ENCODE peak calls at places on chromosomes 16 and 17, in ten cellular contexts. R is ascending aorta; N is NCI-H1092 treated with DMSO at 0.1 percent for 48 hours; S is kidney glomerular epithelial cell; Z is tibial artery; O is Ammon's horn; U is GM04504; Y is aorta; T is NCI-H1436; V is stimulated activated CD4-positive, alpha-beta T cell treated with anti-CD3 and anti-CD28 coated beads, Interleukin-2, amount 100 ng/mL, for 48 hours. W is an unnamed sample.

GRCh38 chr16:58651965-58652348 is 22.3 kb upstream of the CNOT1 start:
- DNase-seq in R (no peak), N (no peak), S (no peak), Z (no peak), O (no peak), U (no peak), Y (no peak), T (no peak), V (no peak), W (no peak)

GRCh38 chr17:888998-889401 is 90.6 kb downstream of the NXN start:
- DNase-seq in R (no peak), N (no peak), S (no peak), Z (no peak), O (no peak), U (no peak), Y (no peak), T (no peak), V (no peak), W (no peak)

GRCh38 chr17:80838381-80839345 is 153.0 kb upstream of the CHMP6 start:
- DNase-seq in R (no peak), N (peak), S (no peak), Z (no peak), O (no peak), U (no peak), Y (peak), T (no peak), V (no peak), W (no peak)

GRCh38 chr16:67247698-67248400 is 568 bp upstream of the FHOD1 start:
- DNase-seq in R (no peak), N (no peak), S (no peak), Z (peak), O (no peak), U (no peak), Y (no peak), T (no peak), V (no peak), W (no peak)

GRCh38 chr17:68709461-68709860 is 108.3 kb upstream of the FAM20A start:
- DNase-seq in R (no peak), N (no peak), S (no peak), Z (no peak), O (no peak), U (no peak), Y (no peak), T (no peak), V (no peak), W (no peak)

GRCh38 chr17:40358323-40359038 is 6.1 kb downstream of the GJD3 start:
- DNase-seq in R (peak), N (peak), S (peak), Z (peak), O (peak), U (peak), Y (peak), T (peak), V (peak), W (peak)

GRCh38 chr17:4587195-4587594 is 2.9 kb downstream of the SMTNL2 start:
- DNase-seq in R (no peak), N (no peak), S (no peak), Z (no peak), O (no peak), U (no peak), Y (no peak), T (no peak), V (no peak), W (no peak)

GRCh38 chr17:45784583-45785372 is 658 bp downstream of the CRHR1 start:
- DNase-seq in R (no peak), N (peak), S (no peak), Z (no peak), O (peak), U (no peak), Y (peak), T (peak), V (peak), W (no peak)

GRCh38 chr17:49218941-49219913 is 8.7 kb downstream of the ABI3 start:
- DNase-seq in R (no peak), N (no peak), S (no peak), Z (no peak), O (no peak), U (no peak), Y (peak), T (no peak), V (no peak), W (no peak)

GRCh38 chr16:70402916-70403659 is 35.8 kb downstream of the ST3GAL2 start:
- DNase-seq in R (no peak), N (no peak), S (no peak), Z (no peak), O (no peak), U (no peak), Y (no peak), T (no peak), V (no peak), W (peak)

GRCh38 chr16:81821422-81822128 is 42.5 kb downstream of the PLCG2 start:
- DNase-seq in R (no peak), N (no peak), S (peak), Z (no peak), O (no peak), U (no peak), Y (no peak), T (no peak), V (no peak), W (no peak)

GRCh38 chr17:33220031-33220430 is 73.1 kb downstream of the ASIC2 start:
- DNase-seq in R (no peak), N (no peak), S (no peak), Z (no peak), O (no peak), U (no peak), Y (no peak), T (no peak), V (no peak), W (peak)

GRCh38 chr17:51853857-51854256 is 304.7 kb downstream of the CA10 start:
- DNase-seq in R (no peak), N (peak), S (no peak), Z (no peak), O (no peak), U (no peak), Y (no peak), T (no peak), V (no peak), W (no peak)

GRCh38 chr17:40490289-40490853 is 11.1 kb downstream of the TNS4 start:
- DNase-seq in R (no peak), N (no peak), S (peak), Z (peak), O (peak), U (no peak), Y (no peak), T (peak), V (no peak), W (peak)

GRCh38 chr16:30894540-30895368 is 877 bp upstream of the BCL7C start:
- DNase-seq in R (no peak), N (no peak), S (no peak), Z (no peak), O (no peak), U (no peak), Y (no peak), T (no peak), V (no peak), W (no peak)

GRCh38 chr17:40779181-40779909 is 3.0 kb downstream of the KRT27 start:
- DNase-seq in R (no peak), N (peak), S (no peak), Z (no peak), O (no peak), U (no peak), Y (peak), T (peak), V (peak), W (no peak)

GRCh38 chr17:74458835-74459234 is 7.6 kb upstream of the CD300A start:
- DNase-seq in R (no peak), N (no peak), S (no peak), Z (no peak), O (no peak), U (no peak), Y (no peak), T (no peak), V (no peak), W (no peak)

GRCh38 chr16:78792952-78793351 is 693.5 kb downstream of the WWOX start:
- DNase-seq in R (no peak), N (no peak), S (no peak), Z (no peak), O (no peak), U (no peak), Y (no peak), T (no peak), V (no peak), W (no peak)

GRCh38 chr17:42174126-42174783 is 6.7 kb downstream of the KCNH4 start:
- DNase-seq in R (no peak), N (no peak), S (no peak), Z (no peak), O (no peak), U (no peak), Y (no peak), T (no peak), V (no peak), W (no peak)

GRCh38 chr17:32671891-32672290 is 185.1 kb downstream of the CDK5R1 start:
- DNase-seq in R (peak), N (no peak), S (no peak), Z (peak), O (no peak), U (no peak), Y (peak), T (no peak), V (no peak), W (no peak)

GRCh38 chr17:10151667-10152496 is 46.5 kb downstream of the GAS7 start:
- DNase-seq in R (no peak), N (no peak), S (no peak), Z (peak), O (peak), U (no peak), Y (peak), T (no peak), V (no peak), W (no peak)

W was measured in fibroblast of the conjunctiva.